ENCODE peak calls at places on chromosomes 7 and 10, in four cellular contexts. W is left ventricle myocardium inferior, Z is cardiac muscle cell, Q is thyroid gland. B is an unnamed sample.

GRCh38 chr7:150410131-150410530 is 31.0 kb downstream of the ZNF775 start:
- DNase-seq in Q (no peak), W (no peak), Z (no peak), B (no peak)

GRCh38 chr10:78514459-78514858 is 480.8 kb downstream of the RPS24 start:
- DNase-seq in Q (no peak), Z (no peak), W (no peak), B (no peak)

GRCh38 chr7:106153891-106154449 is 41.9 kb upstream of the SYPL1 start:
- DNase-seq in Q (peak), W (peak), Z (peak), B (peak)

GRCh38 chr7:46932266-46932655 is 649.6 kb downstream of the TNS3 start:
- DNase-seq in Q (no peak), Z (no peak), W (no peak), B (no peak)

GRCh38 chr10:4351723-4352565 is 474.1 kb upstream of the AKR1E2 start:
- DNase-seq in W (no peak), Z (peak), Q (no peak), B (peak)

GRCh38 chr10:124690971-124691370 is 53.2 kb downstream of the FAM53B start:
- DNase-seq in Q (no peak), Z (no peak), W (no peak), B (no peak)

GRCh38 chr10:72356987-72357386 is 2.3 kb upstream of the DNAJB12 start:
- DNase-seq in Q (no peak), Z (no peak), W (no peak), B (no peak)

GRCh38 chr7:136947347-136947746 is 78.9 kb downstream of the CHRM2 start:
- DNase-seq in Q (peak), W (no peak), Z (peak), B (peak)

GRCh38 chr7:70463332-70463938 is 668.5 kb upstream of the GALNT17 start:
- DNase-seq in W (no peak), Q (peak), Z (no peak), B (no peak)

GRCh38 chr7:137025469-137026175 is 157.2 kb downstream of the CHRM2 start:
- DNase-seq in W (no peak), Q (no peak), Z (peak), B (peak)

GRCh38 chr7:1927942-1928341 is 257.9 kb downstream of the ELFN1 start:
- DNase-seq in Q (no peak), W (no peak), Z (no peak), B (no peak)

GRCh38 chr7:28573059-28573553 is 160.8 kb downstream of the CREB5 start:
- DNase-seq in Q (peak), Z (peak), W (peak), B (peak)

GRCh38 chr7:112635742-112636141 is 154.5 kb downstream of the TMEM168 start:
- DNase-seq in Q (no peak), W (no peak), Z (no peak), B (no peak)

GRCh38 chr10:14244801-14245211 is 85.9 kb downstream of the FRMD4A start:
- DNase-seq in W (no peak), Q (no peak), Z (peak), B (peak)

GRCh38 chr7:70788276-70788675 is 343.7 kb upstream of the GALNT17 start:
- DNase-seq in Z (no peak), Q (no peak), W (no peak), B (peak)

GRCh38 chr7:150412518-150413247 is 33.6 kb downstream of the ZNF775 start:
- DNase-seq in Z (no peak), W (no peak), Q (no peak), B (no peak)

GRCh38 chr7:105444342-105444938 is 55.7 kb upstream of the SRPK2 start:
- DNase-seq in Q (no peak), Z (no peak), W (no peak), B (no peak)

GRCh38 chr7:119964640-119965542 is 308.1 kb upstream of the KCND2 start:
- DNase-seq in W (no peak), Q (no peak), Z (peak), B (peak)

GRCh38 chr7:16189026-16189715 is 232.2 kb downstream of the CRPPA start:
- DNase-seq in W (no peak), Q (no peak), Z (peak), B (peak)

GRCh38 chr10:44467090-44467489 is 82.2 kb upstream of the CXCL12 start:
- DNase-seq in W (no peak), Z (no peak), Q (no peak), B (no peak)

GRCh38 chr10:4384254-4384653 is 441.8 kb upstream of the AKR1E2 start:
- DNase-seq in Q (no peak), W (no peak), Z (peak), B (peak)

GRCh38 chr7:47045169-47045568 is 536.7 kb downstream of the TNS3 start:
- DNase-seq in Q (peak), W (peak), Z (no peak), B (peak)

GRCh38 chr10:68559872-68560200 is 301 bp upstream of the TET1 start:
- DNase-seq in Z (no peak), Q (peak), W (no peak), B (peak)

GRCh38 chr7:131326576-131326975 is 1.1 kb upstream of the MKLN1 start:
- DNase-seq in Z (no peak), Q (no peak), W (no peak), B (no peak)

GRCh38 chr10:30062090-30062489 is 2.7 kb upstream of the JCAD start:
- DNase-seq in Q (no peak), W (no peak), Z (peak), B (peak)

GRCh38 chr10:131656009-131656408 is 244.8 kb upstream of the PPP2R2D start:
- DNase-seq in W (no peak), Z (no peak), Q (no peak), B (no peak)

GRCh38 chr7:50531928-50532327 is 33.3 kb downstream of the DDC start:
- DNase-seq in W (no peak), Q (no peak), Z (no peak), B (no peak)

GRCh38 chr10:121578298-121578697 is 19.9 kb downstream of the FGFR2 start:
- DNase-seq in Z (no peak), Q (no peak), W (no peak), B (no peak)

GRCh38 chr10:25425776-25426175 is 251.0 kb downstream of the GPR158 start:
- DNase-seq in W (no peak), Q (no peak), Z (peak), B (no peak)

GRCh38 chr7:149817836-149818535 is 20.2 kb upstream of the ZNF862 start:
- DNase-seq in Q (no peak), W (no peak), Z (no peak), B (no peak)

GRCh38 chr7:17934094-17934493 is 6.2 kb downstream of the SNX13 start:
- DNase-seq in W (no peak), Z (no peak), Q (no peak), B (no peak)

GRCh38 chr7:106841896-106842390 is 23.1 kb upstream of the PIK3CG start:
- DNase-seq in Z (no peak), Q (no peak), W (no peak), B (no peak)

GRCh38 chr10:80319318-80319717 is 29.9 kb upstream of the MAT1A start:
- DNase-seq in W (no peak), Z (no peak), Q (no peak), B (no peak)

GRCh38 chr10:88489107-88489506 is 94.0 kb downstream of the RNLS start:
- DNase-seq in W (no peak), Q (no peak), Z (no peak), B (no peak)

GRCh38 chr10:93072713-93073538 is 767 bp upstream of the CYP26A1 start:
- DNase-seq in Z (no peak), W (no peak), Q (no peak), B (no peak)

GRCh38 chr10:132898391-132899053 is 43.8 kb downstream of the CFAP46 start:
- DNase-seq in W (no peak), Z (no peak), Q (no peak), B (no peak)

GRCh38 chr10:44476421-44476820 is 91.5 kb upstream of the CXCL12 start:
- DNase-seq in Z (peak), W (no peak), Q (no peak), B (no peak)

GRCh38 chr7:4113976-4114375 is 568.1 kb upstream of the FOXK1 start:
- DNase-seq in Z (no peak), W (no peak), Q (no peak), B (no peak)

GRCh38 chr7:87427289-87427688 is 48.2 kb downstream of the ABCB4 start:
- DNase-seq in W (no peak), Q (no peak), Z (no peak), B (no peak)

GRCh38 chr7:5448378-5449042 is 24.9 kb upstream of the TNRC18 start:
- DNase-seq in Q (no peak), Z (peak), W (no peak), B (no peak)

GRCh38 chr7:5452470-5452899 is 28.9 kb upstream of the TNRC18 start:
- DNase-seq in Q (no peak), W (no peak), Z (peak), B (no peak)

GRCh38 chr7:5451391-5451790 is 27.8 kb upstream of the TNRC18 start:
- DNase-seq in Z (no peak), W (no peak), Q (no peak), B (no peak)

GRCh38 chr7:5452937-5453540 is 29.4 kb upstream of the TNRC18 start:
- DNase-seq in Q (no peak), W (no peak), Z (peak), B (peak)

DNA sequence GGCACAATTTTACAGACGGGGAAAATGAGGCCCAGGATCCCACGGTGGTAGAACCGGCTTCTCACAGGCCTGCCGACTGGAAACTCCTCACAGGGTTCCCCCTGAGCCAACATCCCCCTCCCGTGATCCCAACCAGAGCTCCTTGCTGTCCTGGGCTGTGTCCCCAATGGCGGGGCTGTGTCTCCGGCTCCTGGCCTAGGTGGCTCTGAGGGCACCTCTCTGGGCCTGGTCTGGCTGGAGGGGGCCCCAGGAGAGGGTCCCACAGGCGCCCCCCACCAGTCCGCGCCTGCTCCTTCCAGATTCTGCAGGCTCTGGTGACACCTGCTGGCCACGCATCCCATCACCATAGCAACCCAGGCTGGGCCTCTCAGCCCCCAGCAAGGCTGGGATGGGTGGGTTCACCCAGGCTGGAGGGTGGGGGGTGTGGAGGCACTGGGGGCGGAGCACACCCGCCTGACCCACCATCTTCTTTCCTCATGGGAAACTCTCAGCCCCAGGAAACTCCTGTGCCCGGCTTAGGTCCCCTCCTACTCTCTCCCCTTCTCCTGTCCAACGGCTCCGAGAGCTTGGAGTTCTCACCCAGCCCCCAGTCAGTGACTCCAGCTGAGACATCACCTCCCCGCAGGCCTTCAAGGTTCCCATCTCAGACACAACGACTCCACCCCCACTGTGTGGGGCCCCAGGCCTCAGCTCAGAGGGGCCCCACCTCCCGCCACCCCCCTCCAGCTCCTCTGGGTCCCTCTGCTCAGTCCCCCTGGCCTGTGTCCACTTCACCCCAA is 27.1 kb upstream of the TNRC18 start:
- DNase-seq in Z (peak), Q (peak), W (peak), B (peak)
- TF ChIP-seq CTCF in Z (peak), Q (peak), W (peak), B (peak)

GRCh38 chr10:110006358-110007170 is 1.2 kb upstream of the ADD3 start:
- DNase-seq in Z (peak), W (peak), Q (peak), B (peak)
- H3K4me3 ChIP-seq in Z (peak), W (peak), Q (peak), B (peak)

DNA sequence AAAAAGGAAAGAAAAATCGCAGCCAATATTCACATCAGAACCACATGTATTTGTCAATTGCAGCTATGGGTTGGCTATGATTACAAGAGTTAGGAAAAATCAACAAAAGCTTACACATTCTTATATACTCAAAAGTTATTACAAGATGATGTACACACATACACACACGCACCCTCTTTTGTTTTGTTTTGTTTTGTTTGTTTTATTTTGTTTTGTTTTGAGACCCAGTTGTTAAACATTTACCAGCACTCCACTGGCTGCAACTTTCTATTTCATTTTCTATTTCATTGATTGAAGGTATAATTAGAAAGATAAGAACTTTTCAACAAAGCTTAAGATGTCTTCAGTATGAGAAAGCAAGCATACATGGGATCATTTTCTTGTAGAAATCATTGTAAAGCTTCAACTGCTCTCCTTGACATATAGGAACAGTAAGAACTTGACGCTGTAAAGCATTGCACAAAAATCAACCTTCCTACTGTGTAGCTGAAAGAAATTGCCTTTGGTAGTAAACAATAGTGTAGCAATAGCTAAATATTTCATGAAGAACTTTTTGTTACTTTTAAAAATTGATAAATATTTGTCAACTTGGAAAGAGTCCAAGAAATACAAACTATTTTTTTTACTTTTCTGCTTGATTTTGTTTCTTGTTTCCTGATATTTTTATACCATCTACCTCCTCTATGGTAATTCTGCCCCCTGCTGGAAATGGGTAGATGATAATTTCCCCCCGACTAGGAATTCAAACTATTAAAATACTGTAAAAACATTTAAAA is 205.9 kb downstream of the MBL2 start:
- DNase-seq in Q (no peak), Z (peak), W (no peak), B (peak)
- TF ChIP-seq CTCF in Q (no peak), Z (peak), W (peak), B (peak)

GRCh38 chr10:63286340-63286739 is 153.2 kb downstream of the NRBF2 start:
- DNase-seq in Z (no peak), Q (no peak), W (no peak), B (no peak)
- H3K4me3 ChIP-seq in Z (no peak), Q (no peak), W (no peak), B (no peak)

GRCh38 chr7:142349670-142350405 is 92.0 kb upstream of the PRSS58 start:
- DNase-seq in Z (no peak), W (no peak), Q (no peak), B (no peak)

GRCh38 chr7:142347091-142347490 is 89.2 kb upstream of the PRSS58 start:
- DNase-seq in W (no peak), Q (no peak), Z (no peak), B (no peak)

GRCh38 chr7:142345817-142346216 is 88.0 kb upstream of the PRSS58 start:
- DNase-seq in Q (peak), Z (no peak), W (no peak), B (no peak)

GRCh38 chr7:142348100-142348499 is 90.2 kb upstream of the PRSS58 start:
- DNase-seq in Q (no peak), W (no peak), Z (no peak), B (no peak)

GRCh38 chr7:142348921-142349401 is 91.1 kb upstream of the PRSS58 start:
- DNase-seq in Z (no peak), Q (no peak), W (no peak), B (no peak)
- TF ChIP-seq CTCF in Z (no peak), Q (no peak), W (no peak), B (no peak)

GRCh38 chr10:61993676-61994401 is 92.3 kb downstream of the ARID5B start:
- DNase-seq in Z (peak), W (no peak), Q (no peak), B (peak)
- H3K4me3 ChIP-seq in Z (no peak), W (peak), Q (no peak), B (no peak)

DNA sequence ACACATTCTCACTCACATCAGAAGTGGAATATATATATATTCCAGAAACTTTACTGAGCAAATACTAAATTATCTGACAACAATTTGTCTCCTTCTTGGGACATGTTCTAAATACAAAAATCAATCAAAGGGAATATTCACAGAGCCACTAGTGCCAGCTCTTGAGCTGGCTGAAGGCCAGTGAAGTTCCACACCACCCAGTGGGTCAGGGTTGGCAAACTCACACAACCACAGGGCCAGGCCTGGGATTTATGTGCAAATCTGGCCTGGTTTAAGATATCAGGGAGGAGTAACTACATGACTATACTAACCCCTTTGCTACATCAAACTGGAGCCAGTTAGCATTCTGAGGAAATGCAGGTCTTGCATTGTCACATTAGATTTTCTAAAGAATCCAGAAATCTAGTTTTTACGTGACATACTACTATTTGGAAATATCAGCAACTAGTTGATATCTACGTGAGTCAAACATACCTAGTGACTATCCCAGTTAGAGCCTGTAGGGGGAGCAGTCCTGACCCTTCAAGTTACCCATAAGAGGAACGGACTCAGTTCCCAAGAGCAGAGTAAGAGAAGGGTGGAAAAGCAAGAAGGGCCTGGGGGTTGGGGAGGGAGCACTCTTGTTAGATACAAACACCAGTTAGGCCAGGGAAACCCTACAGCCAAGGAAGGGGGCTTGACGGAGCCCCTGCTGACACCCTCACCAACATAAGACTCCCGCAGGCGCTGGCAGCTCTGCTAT is 600.4 kb downstream of the KCNMA1 start:
- DNase-seq in Q (no peak), W (no peak), Z (peak), B (peak)
- TF ChIP-seq CTCF in Q (peak), W (peak), Z (peak), B (peak)

GRCh38 chr10:101121661-101122045 is 9.4 kb upstream of the TLX1 start:
- DNase-seq in Q (no peak), Z (no peak), W (no peak), B (no peak)

GRCh38 chr10:101123815-101124617 is 7.1 kb upstream of the TLX1 start:
- DNase-seq in Q (no peak), W (no peak), Z (no peak), B (no peak)

GRCh38 chr10:101124933-101125332 is 6.2 kb upstream of the TLX1 start:
- DNase-seq in Z (no peak), W (no peak), Q (no peak), B (no peak)

GRCh38 chr10:101122270-101123084 is 8.6 kb upstream of the TLX1 start:
- DNase-seq in Z (no peak), Q (no peak), W (no peak), B (no peak)

GRCh38 chr10:101123085-101123814 is 7.8 kb upstream of the TLX1 start:
- DNase-seq in W (no peak), Q (no peak), Z (no peak), B (no peak)
- H3K4me3 ChIP-seq in W (peak), Q (no peak), Z (peak), B (no peak)